ENCODE peak calls at places on chromosomes 5 and 9, in nine cellular contexts. One of them, this sample, is unnamed.

GRCh38 chr9:83432104-83432627 is 106.0 kb downstream of the FRMD3 start:
- DNase-seq in H9: peak
- DNase-seq in astrocyte: peak
- DNase-seq in tibial artery: peak
- DNase-seq in WTC11: peak
- DNase-seq in spleen: peak
- DNase-seq in A549: peak
- DNase-seq in cardiac fibroblast: peak
- DNase-seq in mesothelial cell of epicardium: no peak
- DNase-seq in this sample: no peak

GRCh38 chr5:43197535-43197934 is 5.5 kb downstream of the NIM1K start:
- DNase-seq in spleen: no peak
- DNase-seq in mesothelial cell of epicardium: no peak
- DNase-seq in A549: no peak
- DNase-seq in WTC11: no peak
- DNase-seq in cardiac fibroblast: no peak
- DNase-seq in tibial artery: no peak
- DNase-seq in astrocyte: no peak
- DNase-seq in H9: no peak
- DNase-seq in this sample: no peak

GRCh38 chr9:14097215-14097614 is 216.7 kb downstream of the NFIB start:
- DNase-seq in tibial artery: no peak
- DNase-seq in cardiac fibroblast: peak
- DNase-seq in mesothelial cell of epicardium: no peak
- DNase-seq in spleen: no peak
- DNase-seq in H9: no peak
- DNase-seq in WTC11: no peak
- DNase-seq in A549: peak
- DNase-seq in astrocyte: peak
- DNase-seq in this sample: no peak

GRCh38 chr9:33924978-33925797 is 108.2 kb downstream of the UBE2R2 start:
- DNase-seq in H9: peak
- DNase-seq in tibial artery: peak
- DNase-seq in mesothelial cell of epicardium: no peak
- DNase-seq in WTC11: peak
- DNase-seq in A549: peak
- DNase-seq in spleen: no peak
- DNase-seq in cardiac fibroblast: peak
- DNase-seq in astrocyte: no peak
- DNase-seq in this sample: peak

GRCh38 chr5:39501403-39501802 is 76.6 kb upstream of the DAB2 start:
- DNase-seq in A549: peak
- DNase-seq in mesothelial cell of epicardium: no peak
- DNase-seq in tibial artery: peak
- DNase-seq in cardiac fibroblast: peak
- DNase-seq in spleen: no peak
- DNase-seq in astrocyte: peak
- DNase-seq in WTC11: no peak
- DNase-seq in H9: no peak
- DNase-seq in this sample: no peak

GRCh38 chr5:113204525-113205161 is 228.0 kb downstream of the DCP2 start:
- DNase-seq in A549: no peak
- DNase-seq in astrocyte: peak
- DNase-seq in mesothelial cell of epicardium: no peak
- DNase-seq in H9: no peak
- DNase-seq in WTC11: no peak
- DNase-seq in tibial artery: peak
- DNase-seq in cardiac fibroblast: peak
- DNase-seq in spleen: no peak
- DNase-seq in this sample: no peak

GRCh38 chr5:131466171-131466766 is 168.8 kb downstream of the RAPGEF6 start:
- DNase-seq in H9: no peak
- DNase-seq in A549: peak
- DNase-seq in spleen: no peak
- DNase-seq in mesothelial cell of epicardium: no peak
- DNase-seq in WTC11: no peak
- DNase-seq in tibial artery: no peak
- DNase-seq in astrocyte: peak
- DNase-seq in cardiac fibroblast: peak
- DNase-seq in this sample: no peak

GRCh38 chr9:98809311-98810105 is 2.0 kb downstream of the GALNT12 start:
- DNase-seq in mesothelial cell of epicardium: no peak
- DNase-seq in H9: no peak
- DNase-seq in A549: no peak
- DNase-seq in WTC11: no peak
- DNase-seq in cardiac fibroblast: no peak
- DNase-seq in tibial artery: no peak
- DNase-seq in astrocyte: no peak
- DNase-seq in spleen: no peak
- DNase-seq in this sample: no peak

GRCh38 chr9:122261469-122261881 is 3.2 kb downstream of the RBM18 start:
- DNase-seq in WTC11: no peak
- DNase-seq in A549: peak
- DNase-seq in mesothelial cell of epicardium: no peak
- DNase-seq in H9: no peak
- DNase-seq in cardiac fibroblast: peak
- DNase-seq in astrocyte: peak
- DNase-seq in spleen: no peak
- DNase-seq in tibial artery: peak
- DNase-seq in this sample: no peak

GRCh38 chr9:137431416-137431931 is 8.3 kb downstream of the NOXA1 start:
- DNase-seq in A549: no peak
- DNase-seq in astrocyte: no peak
- DNase-seq in tibial artery: no peak
- DNase-seq in cardiac fibroblast: no peak
- DNase-seq in WTC11: no peak
- DNase-seq in spleen: peak
- DNase-seq in H9: no peak
- DNase-seq in mesothelial cell of epicardium: no peak
- DNase-seq in this sample: no peak

GRCh38 chr5:179821298-179822058 is 773 bp downstream of the SQSTM1 start:
- DNase-seq in cardiac fibroblast: peak
- DNase-seq in H9: peak
- DNase-seq in A549: peak
- DNase-seq in astrocyte: peak
- DNase-seq in WTC11: peak
- DNase-seq in spleen: peak
- DNase-seq in mesothelial cell of epicardium: peak
- DNase-seq in tibial artery: peak
- DNase-seq in this sample: peak

GRCh38 chr9:129751841-129752801 is 721 bp downstream of the PTGES start:
- DNase-seq in mesothelial cell of epicardium: peak
- DNase-seq in WTC11: no peak
- DNase-seq in tibial artery: no peak
- DNase-seq in astrocyte: no peak
- DNase-seq in cardiac fibroblast: no peak
- DNase-seq in A549: no peak
- DNase-seq in H9: no peak
- DNase-seq in spleen: no peak
- DNase-seq in this sample: no peak

GRCh38 chr9:33267368-33267767 is 2.5 kb downstream of the CHMP5 start:
- DNase-seq in tibial artery: no peak
- DNase-seq in H9: no peak
- DNase-seq in mesothelial cell of epicardium: no peak
- DNase-seq in A549: no peak
- DNase-seq in cardiac fibroblast: no peak
- DNase-seq in spleen: no peak
- DNase-seq in WTC11: no peak
- DNase-seq in astrocyte: no peak
- DNase-seq in this sample: no peak

GRCh38 chr9:36486454-36486932 is 86.2 kb upstream of the MELK start:
- DNase-seq in tibial artery: peak
- DNase-seq in H9: no peak
- DNase-seq in astrocyte: no peak
- DNase-seq in mesothelial cell of epicardium: peak
- DNase-seq in A549: no peak
- DNase-seq in spleen: no peak
- DNase-seq in cardiac fibroblast: peak
- DNase-seq in WTC11: no peak
- DNase-seq in this sample: peak

GRCh38 chr9:2125909-2126308 is 110.8 kb downstream of the SMARCA2 start:
- DNase-seq in astrocyte: no peak
- DNase-seq in WTC11: no peak
- DNase-seq in cardiac fibroblast: peak
- DNase-seq in H9: no peak
- DNase-seq in A549: no peak
- DNase-seq in tibial artery: no peak
- DNase-seq in mesothelial cell of epicardium: no peak
- DNase-seq in spleen: no peak
- DNase-seq in this sample: no peak

GRCh38 chr5:64690417-64691151 is at the start of gene SHISAL2B:
- DNase-seq in H9: peak
- DNase-seq in tibial artery: no peak
- DNase-seq in astrocyte: peak
- DNase-seq in spleen: peak
- DNase-seq in cardiac fibroblast: peak
- DNase-seq in A549: peak
- DNase-seq in mesothelial cell of epicardium: peak
- DNase-seq in WTC11: peak
- DNase-seq in this sample: peak

GRCh38 chr5:168140256-168140655 is 151.2 kb upstream of the WWC1 start:
- DNase-seq in A549: no peak
- DNase-seq in H9: no peak
- DNase-seq in astrocyte: no peak
- DNase-seq in tibial artery: no peak
- DNase-seq in mesothelial cell of epicardium: no peak
- DNase-seq in spleen: no peak
- DNase-seq in WTC11: no peak
- DNase-seq in cardiac fibroblast: no peak
- DNase-seq in this sample: no peak

GRCh38 chr5:106094128-106094726 is 1576.5 kb downstream of the EFNA5 start:
- DNase-seq in H9: no peak
- DNase-seq in spleen: no peak
- DNase-seq in mesothelial cell of epicardium: peak
- DNase-seq in astrocyte: peak
- DNase-seq in cardiac fibroblast: peak
- DNase-seq in A549: peak
- DNase-seq in WTC11: no peak
- DNase-seq in tibial artery: no peak
- DNase-seq in this sample: no peak

DNA sequence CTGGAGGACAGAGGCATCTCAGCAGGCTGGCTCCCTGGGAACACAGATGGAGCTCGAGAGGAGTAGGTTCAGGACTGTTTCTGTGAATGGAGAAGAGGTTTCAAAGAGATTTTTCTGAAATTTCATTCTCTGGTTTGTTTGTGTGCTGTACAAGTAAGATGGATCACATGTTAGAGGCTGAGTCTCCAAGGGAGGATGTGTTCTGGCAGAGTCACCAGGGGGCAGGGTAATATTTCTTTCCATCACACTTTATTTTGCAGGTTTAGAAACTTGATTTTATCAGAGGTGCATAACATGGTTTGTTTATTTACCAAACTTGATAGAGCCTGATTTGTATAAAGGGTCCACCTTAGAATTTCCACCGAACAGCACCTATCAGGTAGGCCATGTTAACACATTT is 69.2 kb upstream of the ARL15 start:
- DNase-seq in WTC11: no peak
- DNase-seq in mesothelial cell of epicardium: no peak
- DNase-seq in cardiac fibroblast: no peak
- DNase-seq in astrocyte: no peak
- DNase-seq in H9: no peak
- DNase-seq in spleen: no peak
- DNase-seq in tibial artery: no peak
- DNase-seq in A549: no peak
- DNase-seq in this sample: no peak
- TF ChIP-seq CTCF in WTC11: no peak
- TF ChIP-seq CTCF in mesothelial cell of epicardium: no peak
- TF ChIP-seq CTCF in cardiac fibroblast: no peak
- TF ChIP-seq CTCF in astrocyte: no peak
- TF ChIP-seq CTCF in H9: no peak
- TF ChIP-seq CTCF in spleen: no peak
- TF ChIP-seq CTCF in tibial artery: no peak
- TF ChIP-seq CTCF in A549: no peak
- TF ChIP-seq CTCF in this sample: no peak

GRCh38 chr9:87383341-87384150 is 114.1 kb upstream of the DAPK1 start:
- DNase-seq in H9: no peak
- DNase-seq in A549: no peak
- DNase-seq in WTC11: no peak
- DNase-seq in cardiac fibroblast: peak
- DNase-seq in astrocyte: peak
- DNase-seq in mesothelial cell of epicardium: no peak
- DNase-seq in tibial artery: no peak
- DNase-seq in spleen: no peak
- DNase-seq in this sample: no peak
- TF ChIP-seq CTCF in H9: no peak
- TF ChIP-seq CTCF in A549: no peak
- TF ChIP-seq CTCF in WTC11: no peak
- TF ChIP-seq CTCF in cardiac fibroblast: no peak
- TF ChIP-seq CTCF in astrocyte: no peak
- TF ChIP-seq CTCF in mesothelial cell of epicardium: no peak
- TF ChIP-seq CTCF in tibial artery: no peak
- TF ChIP-seq CTCF in spleen: no peak
- TF ChIP-seq CTCF in this sample: no peak

GRCh38 chr9:102428305-102428704 is 566.8 kb upstream of the CYLC2 start:
- DNase-seq in H9: no peak
- DNase-seq in tibial artery: no peak
- DNase-seq in mesothelial cell of epicardium: no peak
- DNase-seq in astrocyte: no peak
- DNase-seq in spleen: no peak
- DNase-seq in A549: no peak
- DNase-seq in cardiac fibroblast: peak
- DNase-seq in WTC11: no peak
- DNase-seq in this sample: no peak
- TF ChIP-seq CTCF in H9: no peak
- TF ChIP-seq CTCF in tibial artery: no peak
- TF ChIP-seq CTCF in mesothelial cell of epicardium: no peak
- TF ChIP-seq CTCF in astrocyte: no peak
- TF ChIP-seq CTCF in spleen: no peak
- TF ChIP-seq CTCF in A549: no peak
- TF ChIP-seq CTCF in cardiac fibroblast: peak
- TF ChIP-seq CTCF in WTC11: no peak
- TF ChIP-seq CTCF in this sample: no peak

GRCh38 chr9:131179561-131180219 is 54.3 kb downstream of the NUP214 start:
- DNase-seq in H9: no peak
- DNase-seq in spleen: no peak
- DNase-seq in cardiac fibroblast: peak
- DNase-seq in astrocyte: peak
- DNase-seq in tibial artery: no peak
- DNase-seq in WTC11: no peak
- DNase-seq in mesothelial cell of epicardium: no peak
- DNase-seq in A549: no peak
- DNase-seq in this sample: no peak
- TF ChIP-seq CTCF in H9: no peak
- TF ChIP-seq CTCF in spleen: no peak
- TF ChIP-seq CTCF in cardiac fibroblast: no peak
- TF ChIP-seq CTCF in astrocyte: no peak
- TF ChIP-seq CTCF in tibial artery: no peak
- TF ChIP-seq CTCF in WTC11: no peak
- TF ChIP-seq CTCF in mesothelial cell of epicardium: no peak
- TF ChIP-seq CTCF in A549: no peak
- TF ChIP-seq CTCF in this sample: no peak

This sample was measured in glutamatergic neuron.